ENCODE peak calls at places on chromosomes 11 and 22, in five cellular contexts. F is astrocyte, R is adrenal gland, U is left ventricle myocardium inferior, D is right atrium auricular region. Q is an unnamed sample.

GRCh38 chr22:46465348-46465725 is 72.1 kb downstream of the CELSR1 start:
- DNase-seq in F (no peak), R (no peak), U (peak; percentile 32), D (no peak), Q (no peak)

GRCh38 chr11:12050470-12050891 is 42.1 kb upstream of the DKK3 start:
- DNase-seq in F (no peak), R (peak; percentile 53), U (no peak), D (peak; percentile 58), Q (no peak)

GRCh38 chr11:74442601-74443000 is 24.7 kb downstream of the KCNE3 start:
- DNase-seq in F (peak; percentile 51), R (no peak), U (no peak), D (no peak), Q (no peak)

GRCh38 chr11:128156486-128156885 is 430.9 kb downstream of the ETS1 start:
- DNase-seq in F (peak; percentile 44), R (no peak), U (no peak), D (no peak), Q (no peak)

GRCh38 chr11:38900156-38900679 is 2302.2 kb upstream of the RAG2 start:
- DNase-seq in F (no peak), R (no peak), U (no peak), D (no peak), Q (no peak)

GRCh38 chr22:25827415-25827814 is 85.4 kb downstream of the MYO18B start:
- DNase-seq in F (no peak), R (peak; percentile 75), U (no peak), D (no peak), Q (no peak)

GRCh38 chr22:46064236-46064965 is 85.9 kb upstream of the PPARA start:
- DNase-seq in F (peak; percentile 53), R (peak; percentile 50), U (peak; percentile 19), D (no peak), Q (no peak)

GRCh38 chr22:37020192-37020479 is 594 bp downstream of the MPST start:
- DNase-seq in F (peak; percentile 45), R (peak; percentile 73), U (no peak), D (no peak), Q (peak; percentile 71)

GRCh38 chr11:57213282-57214086 is 23.6 kb downstream of the APLNR start:
- DNase-seq in F (peak; percentile 56), R (no peak), U (no peak), D (no peak), Q (no peak)

GRCh38 chr22:38412435-38413084 is 42.4 kb downstream of the KCNJ4 start:
- DNase-seq in F (no peak), R (peak; percentile 51), U (no peak), D (peak; percentile 57), Q (no peak)

GRCh38 chr11:114448749-114449484 is 9.7 kb downstream of the REXO2 start:
- DNase-seq in F (no peak), R (no peak), U (no peak), D (no peak), Q (no peak)

GRCh38 chr11:98107736-98108135 is 913.0 kb upstream of the CNTN5 start:
- DNase-seq in F (no peak), R (no peak), U (peak; percentile 19), D (no peak), Q (no peak)

GRCh38 chr11:20658135-20658534 is 11.3 kb upstream of the NELL1 start:
- DNase-seq in F (no peak), R (no peak), U (no peak), D (no peak), Q (no peak)

GRCh38 chr11:58318532-58318931 is 40.3 kb downstream of the OR5B17 start:
- DNase-seq in F (no peak), R (no peak), U (no peak), D (no peak), Q (no peak)

GRCh38 chr11:118226294-118226693 is 1.5 kb upstream of the JAML start:
- DNase-seq in F (peak; percentile 4), R (peak; percentile 63), U (no peak), D (no peak), Q (no peak)

GRCh38 chr22:23591203-23591791 is 11.2 kb upstream of the IGLL1 start:
- DNase-seq in F (peak; percentile 25), R (peak; percentile 82), U (peak; percentile 36), D (no peak), Q (peak; percentile 76)

GRCh38 chr11:62127941-62128770 is 4.3 kb downstream of the INCENP start:
- DNase-seq in F (no peak), R (no peak), U (no peak), D (no peak), Q (no peak)

GRCh38 chr11:2180775-2181370 is 9.3 kb upstream of the TH start:
- DNase-seq in F (no peak), R (no peak), U (no peak), D (no peak), Q (no peak)

GRCh38 chr11:86198156-86198555 is 46.4 kb upstream of the EED start:
- DNase-seq in F (no peak), R (no peak), U (no peak), D (no peak), Q (no peak)

GRCh38 chr11:86194998-86195397 is 49.6 kb upstream of the EED start:
- DNase-seq in F (no peak), R (no peak), U (no peak), D (no peak), Q (no peak)

GRCh38 chr11:86196291-86196690 is 48.3 kb upstream of the EED start:
- DNase-seq in F (no peak), R (no peak), U (no peak), D (no peak), Q (no peak)

GRCh38 chr11:86196924-86197323 is 47.6 kb upstream of the EED start:
- DNase-seq in F (no peak), R (no peak), U (no peak), D (no peak), Q (no peak)

DNA sequence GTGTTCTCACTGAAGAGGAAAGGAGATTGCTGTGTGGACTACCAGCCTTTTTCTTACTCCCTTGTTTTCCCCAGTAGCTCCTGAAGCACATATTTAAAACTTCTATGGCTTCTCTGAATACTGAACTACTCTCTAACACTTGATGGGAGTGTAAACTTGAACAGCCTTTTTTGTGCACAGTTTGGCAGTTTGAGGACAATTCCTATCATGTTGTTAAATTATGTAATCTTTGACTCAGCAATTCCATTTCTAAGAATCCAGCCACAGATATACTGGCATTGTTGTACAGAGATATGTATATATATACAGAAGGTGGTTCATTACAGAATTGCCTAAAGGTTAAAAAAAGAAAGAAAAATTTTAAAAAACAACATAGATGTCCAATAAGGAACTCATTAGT is 47.1 kb upstream of the EED start:
- DNase-seq in F (no peak), R (no peak), U (no peak), D (no peak), Q (no peak)
- H3K4me1 ChIP-seq in F (no peaks in the 10 kb centered on the region), R (no peaks in the 10 kb centered on the region), U (peaks cover 28% of the 10 kb centered on the region), D (peaks cover 23% of the 10 kb centered on the region), Q (no peaks in the 10 kb centered on the region)

GRCh38 chr22:48084041-48084748 is 1321.7 kb downstream of the TBC1D22A start:
- DNase-seq in F (no peak), R (no peak), U (no peak), D (no peak), Q (no peak)
- H3K9me3 ChIP-seq in F (peaks cover 4% of the 10 kb centered on the region), R (no peaks in the 10 kb centered on the region), U (no peaks in the 10 kb centered on the region), D (no peaks in the 10 kb centered on the region), Q (no peaks in the 10 kb centered on the region)

GRCh38 chr11:88410636-88411035 is 73.1 kb upstream of the CTSC start:
- DNase-seq in F (no peak), R (no peak), U (no peak), D (no peak), Q (no peak)
- H3K4me3 ChIP-seq in F (no peak overlapping the region), R (no peak overlapping the region), U (no peak overlapping the region), D (no peak overlapping the region), Q (no peak overlapping the region)

GRCh38 chr22:43267332-43267731 is 75.8 kb downstream of the SCUBE1 start:
- DNase-seq in F (no peak), R (no peak), U (no peak), D (no peak), Q (no peak)

GRCh38 chr22:43270314-43270908 is 72.8 kb downstream of the SCUBE1 start:
- DNase-seq in F (no peak), R (no peak), U (no peak), D (no peak), Q (no peak)

GRCh38 chr22:43266117-43266516 is 77.1 kb downstream of the SCUBE1 start:
- DNase-seq in F (no peak), R (no peak), U (no peak), D (no peak), Q (no peak)

GRCh38 chr22:43269325-43270040 is 73.7 kb downstream of the SCUBE1 start:
- DNase-seq in F (no peak), R (no peak), U (no peak), D (no peak), Q (no peak)

DNA sequence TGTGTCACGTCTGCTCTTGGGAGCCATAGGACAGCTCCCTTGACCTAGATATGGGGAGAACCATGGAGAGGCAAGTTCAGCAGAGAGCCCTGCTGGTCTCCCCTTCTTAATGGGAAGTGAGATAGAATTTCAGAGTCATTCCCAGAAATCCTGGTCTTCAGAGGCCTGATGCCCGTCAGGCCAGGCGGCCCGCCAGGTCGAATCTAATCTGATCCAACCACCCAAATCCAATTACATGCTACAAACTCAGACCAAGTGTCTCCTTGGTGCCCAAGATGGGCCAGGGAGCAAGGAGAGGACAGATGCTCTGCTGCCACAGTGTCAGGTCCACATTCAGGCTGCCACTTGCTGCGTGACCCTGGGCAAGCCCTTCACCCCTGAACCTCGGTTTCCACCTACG is 74.9 kb downstream of the SCUBE1 start:
- DNase-seq in F (no peak), R (no peak), U (no peak), D (no peak), Q (no peak)
- H3K4me1 ChIP-seq in F (peaks cover 15% of the 10 kb centered on the region), R (no peaks in the 10 kb centered on the region), U (peaks cover 17% of the 10 kb centered on the region), D (peaks cover 13% of the 10 kb centered on the region), Q (peaks cover 14% of the 10 kb centered on the region)

GRCh38 chr11:134171951-134172350 is 51.8 kb downstream of the NCAPD3 start:
- DNase-seq in F (no peak), R (no peak), U (no peak), D (no peak), Q (no peak)
- H3K9me3 ChIP-seq in F (no peaks in the 10 kb centered on the region), R (no peaks in the 10 kb centered on the region), U (no peaks in the 10 kb centered on the region), D (no peaks in the 10 kb centered on the region), Q (no peaks in the 10 kb centered on the region)

DNA sequence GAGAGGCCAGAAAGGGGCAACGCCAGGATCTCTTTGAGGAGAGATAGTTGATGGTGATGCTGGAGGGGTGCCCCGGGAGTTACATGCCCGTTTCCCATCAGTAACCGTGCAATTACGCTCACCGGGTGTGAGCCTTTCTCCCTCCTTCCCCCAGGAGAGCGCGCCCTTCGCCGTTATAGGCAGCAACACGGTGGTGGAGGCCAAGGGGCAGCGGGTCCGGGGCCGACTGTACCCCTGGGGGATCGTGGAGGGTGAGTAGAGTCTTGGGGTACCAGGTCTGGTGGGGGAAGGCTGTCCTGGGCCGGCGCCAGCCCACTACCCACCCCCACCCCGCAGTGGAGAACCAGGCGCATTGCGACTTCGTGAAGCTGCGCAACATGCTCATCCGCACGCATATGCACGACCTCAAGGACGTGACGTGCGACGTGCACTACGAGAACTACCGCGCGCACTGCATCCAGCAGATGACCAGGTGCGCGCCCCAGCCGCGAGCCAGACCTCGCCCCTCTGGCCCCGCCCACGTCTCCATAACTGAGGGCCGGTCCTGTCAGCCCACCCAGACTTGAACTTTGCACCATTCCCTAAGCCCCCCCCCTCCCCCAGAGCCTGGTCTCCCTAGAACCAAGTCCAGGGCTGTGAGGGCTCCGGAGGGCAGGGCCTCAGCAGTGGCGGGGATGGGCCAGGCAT is 1.7 kb upstream of the GP1BB start:
- DNase-seq in F (no peak), R (no peak), U (no peak), D (no peak), Q (no peak)
- H3K4me3 ChIP-seq in F (no peak overlapping the region), R (no peak overlapping the region), U (peak overlapping the region; percentile 62), D (no peak overlapping the region), Q (no peak overlapping the region)

Q was measured in mucosa of descending colon.